ENCODE peak calls at places on chromosomes 7 and 10, in four cellular contexts. One of them, this sample, is unnamed.

GRCh38 chr10:80464557-80465466 is 10.7 kb downstream of the TSPAN14 start:
- DNase-seq in stimulated activated CD4-positive, alpha-beta T cell treated with anti-CD3 and anti-CD28 coated beads, Interleukin-4, amount 100 ng/mL, for 4 hours: no peak
- DNase-seq in CD4-positive, CD25-positive, alpha-beta regulatory T cell: no peak
- DNase-seq in fibroblast of mammary gland: no peak
- DNase-seq in this sample: no peak

GRCh38 chr10:70491614-70492013 is 13.0 kb downstream of the PALD1 start:
- DNase-seq in stimulated activated CD4-positive, alpha-beta T cell treated with anti-CD3 and anti-CD28 coated beads, Interleukin-4, amount 100 ng/mL, for 4 hours: no peak
- DNase-seq in CD4-positive, CD25-positive, alpha-beta regulatory T cell: no peak
- DNase-seq in fibroblast of mammary gland: no peak
- DNase-seq in this sample: no peak

GRCh38 chr10:113162960-113163359 is 212.9 kb downstream of the TCF7L2 start:
- DNase-seq in stimulated activated CD4-positive, alpha-beta T cell treated with anti-CD3 and anti-CD28 coated beads, Interleukin-4, amount 100 ng/mL, for 4 hours: no peak
- DNase-seq in CD4-positive, CD25-positive, alpha-beta regulatory T cell: no peak
- DNase-seq in fibroblast of mammary gland: no peak
- DNase-seq in this sample: no peak

GRCh38 chr10:47396311-47396717 is 12.2 kb upstream of the ZNF488 start:
- DNase-seq in stimulated activated CD4-positive, alpha-beta T cell treated with anti-CD3 and anti-CD28 coated beads, Interleukin-4, amount 100 ng/mL, for 4 hours: no peak
- DNase-seq in CD4-positive, CD25-positive, alpha-beta regulatory T cell: no peak
- DNase-seq in fibroblast of mammary gland: no peak
- DNase-seq in this sample: no peak

GRCh38 chr7:92827464-92827863 is 8.9 kb downstream of the CDK6 start:
- DNase-seq in stimulated activated CD4-positive, alpha-beta T cell treated with anti-CD3 and anti-CD28 coated beads, Interleukin-4, amount 100 ng/mL, for 4 hours: no peak
- DNase-seq in CD4-positive, CD25-positive, alpha-beta regulatory T cell: no peak
- DNase-seq in fibroblast of mammary gland: no peak
- DNase-seq in this sample: no peak

GRCh38 chr10:35608317-35608672 is 3.2 kb downstream of the GJD4 start:
- DNase-seq in stimulated activated CD4-positive, alpha-beta T cell treated with anti-CD3 and anti-CD28 coated beads, Interleukin-4, amount 100 ng/mL, for 4 hours: no peak
- DNase-seq in CD4-positive, CD25-positive, alpha-beta regulatory T cell: no peak
- DNase-seq in fibroblast of mammary gland: no peak
- DNase-seq in this sample: no peak

GRCh38 chr10:122911889-122912484 is 1.6 kb downstream of the FAM24A start:
- DNase-seq in stimulated activated CD4-positive, alpha-beta T cell treated with anti-CD3 and anti-CD28 coated beads, Interleukin-4, amount 100 ng/mL, for 4 hours: peak; percentile 39
- DNase-seq in CD4-positive, CD25-positive, alpha-beta regulatory T cell: peak; percentile 47
- DNase-seq in fibroblast of mammary gland: peak; percentile 50
- DNase-seq in this sample: peak; percentile 25

GRCh38 chr10:133421336-133422222 is 2.8 kb downstream of the SPRN start:
- DNase-seq in stimulated activated CD4-positive, alpha-beta T cell treated with anti-CD3 and anti-CD28 coated beads, Interleukin-4, amount 100 ng/mL, for 4 hours: no peak
- DNase-seq in CD4-positive, CD25-positive, alpha-beta regulatory T cell: no peak
- DNase-seq in fibroblast of mammary gland: no peak
- DNase-seq in this sample: no peak

GRCh38 chr10:17782921-17783665 is 26.1 kb upstream of the MRC1 start:
- DNase-seq in stimulated activated CD4-positive, alpha-beta T cell treated with anti-CD3 and anti-CD28 coated beads, Interleukin-4, amount 100 ng/mL, for 4 hours: no peak
- DNase-seq in CD4-positive, CD25-positive, alpha-beta regulatory T cell: no peak
- DNase-seq in fibroblast of mammary gland: peak; percentile 87
- DNase-seq in this sample: no peak

GRCh38 chr7:128137096-128137655 is 103.9 kb upstream of the LEP start:
- DNase-seq in stimulated activated CD4-positive, alpha-beta T cell treated with anti-CD3 and anti-CD28 coated beads, Interleukin-4, amount 100 ng/mL, for 4 hours: no peak
- DNase-seq in CD4-positive, CD25-positive, alpha-beta regulatory T cell: no peak
- DNase-seq in fibroblast of mammary gland: peak; percentile 44
- DNase-seq in this sample: peak; percentile 41

GRCh38 chr10:11042375-11042774 is 24.7 kb downstream of the CELF2 start:
- DNase-seq in stimulated activated CD4-positive, alpha-beta T cell treated with anti-CD3 and anti-CD28 coated beads, Interleukin-4, amount 100 ng/mL, for 4 hours: no peak
- DNase-seq in CD4-positive, CD25-positive, alpha-beta regulatory T cell: no peak
- DNase-seq in fibroblast of mammary gland: peak; percentile 36
- DNase-seq in this sample: no peak

GRCh38 chr10:33174674-33175073 is 159.8 kb downstream of the NRP1 start:
- DNase-seq in stimulated activated CD4-positive, alpha-beta T cell treated with anti-CD3 and anti-CD28 coated beads, Interleukin-4, amount 100 ng/mL, for 4 hours: no peak
- DNase-seq in CD4-positive, CD25-positive, alpha-beta regulatory T cell: no peak
- DNase-seq in fibroblast of mammary gland: peak; percentile 37
- DNase-seq in this sample: no peak

GRCh38 chr10:33233635-33234034 is 100.8 kb downstream of the NRP1 start:
- DNase-seq in stimulated activated CD4-positive, alpha-beta T cell treated with anti-CD3 and anti-CD28 coated beads, Interleukin-4, amount 100 ng/mL, for 4 hours: no peak
- DNase-seq in CD4-positive, CD25-positive, alpha-beta regulatory T cell: no peak
- DNase-seq in fibroblast of mammary gland: no peak
- DNase-seq in this sample: no peak